ENCODE peak calls at places on chromosomes 1 and 21, in four cellular contexts. N, H, R and J are unnamed samples.

GRCh38 chr1:10188133-10188532 is 22.2 kb upstream of the KIF1B start:
- DNase-seq in R (no peak), N (no peak), H (no peak), J (no peak)

GRCh38 chr1:85342177-85342576 is 65.7 kb upstream of the BCL10 start:
- DNase-seq in N (no peak), R (no peak), H (no peak), J (no peak)

GRCh38 chr1:1069061-1069710 is 4.9 kb downstream of the RNF223 start:
- DNase-seq in R (peak; percentile 94), H (peak; percentile 55), N (peak; percentile 90), J (peak; percentile 95)

GRCh38 chr1:110207831-110208230 is 2.3 kb upstream of the KCNC4 start:
- DNase-seq in N (peak; percentile 90), H (peak; percentile 31), R (peak; percentile 75), J (peak; percentile 78)

GRCh38 chr1:248901578-248901977 is 4.5 kb upstream of the PGBD2 start:
- DNase-seq in R (no peak), H (no peak), N (no peak), J (no peak)

GRCh38 chr1:12636098-12636950 is 7.6 kb upstream of the AADACL4 start:
- DNase-seq in N (peak; percentile 40), H (no peak), R (no peak), J (no peak)

GRCh38 chr1:35031103-35031452 is 667 bp downstream of the ZMYM6 start:
- DNase-seq in N (peak; percentile 19), R (peak; percentile 60), H (peak; percentile 5), J (peak; percentile 33)

GRCh38 chr1:148263128-148263905 is 111.2 kb upstream of the NBPF11 start:
- DNase-seq in H (peak; percentile 66), N (peak; percentile 80), R (peak; percentile 34), J (peak; percentile 76)

GRCh38 chr1:27598902-27599528 is 4.9 kb downstream of the AHDC1 start:
- DNase-seq in N (no peak), R (peak; percentile 78), H (no peak), J (no peak)

GRCh38 chr21:41898998-41899397 is 19.9 kb upstream of the PRDM15 start:
- DNase-seq in H (no peak), R (no peak), N (no peak), J (no peak)

GRCh38 chr1:236018885-236019453 is 45.9 kb downstream of the NID1 start:
- DNase-seq in R (no peak), N (no peak), H (no peak), J (no peak)

GRCh38 chr21:33478858-33479678 is 706 bp downstream of the TMEM50B start:
- DNase-seq in H (peak; percentile 10), N (peak; percentile 69), R (peak; percentile 64), J (peak; percentile 40)

GRCh38 chr1:54404939-54405880 is 984 bp downstream of the SSBP3 start:
- DNase-seq in N (peak; percentile 44), R (peak; percentile 62), H (no peak), J (no peak)

GRCh38 chr1:33612877-33613487 is 140.5 kb downstream of the ZSCAN20 start:
- DNase-seq in H (peak; percentile 48), R (peak; percentile 77), N (peak; percentile 81), J (peak; percentile 90)

GRCh38 chr1:228415853-228416216 is 826 bp downstream of the TRIM17 start:
- DNase-seq in R (no peak), H (no peak), N (no peak), J (no peak)

GRCh38 chr1:23862640-23863039 is 5.5 kb downstream of the FUCA1 start:
- DNase-seq in R (peak; percentile 10), H (no peak), N (no peak), J (no peak)

GRCh38 chr1:23867953-23868847 is at the start of gene FUCA1:
- DNase-seq in N (peak; percentile 98), H (peak; percentile 89), R (peak; percentile 99), J (peak; percentile 97)

GRCh38 chr1:23864801-23865542 is 3.1 kb downstream of the FUCA1 start:
- DNase-seq in R (no peak), H (no peak), N (no peak), J (no peak)

GRCh38 chr1:23867542-23867952 is 543 bp downstream of the FUCA1 start:
- DNase-seq in H (no peak), N (no peak), R (peak; percentile 76), J (no peak)

GRCh38 chr1:23865543-23865930 is 2.6 kb downstream of the FUCA1 start:
- DNase-seq in H (no peak), N (no peak), R (no peak), J (no peak)
- TF ChIP-seq ELF4 in H (no peak), N (no peak), R (no peak), J (no peak)

GRCh38 chr1:180137767-180138166 is 16.9 kb upstream of the QSOX1 start:
- DNase-seq in R (no peak), H (no peak), N (no peak), J (no peak)
- TF ChIP-seq ELF4 in R (no peak), H (no peak), N (no peak), J (no peak)

GRCh38 chr1:2135425-2135824 is 59.1 kb downstream of the FAAP20 start:
- DNase-seq in R (no peak), H (peak; percentile 58), N (no peak), J (no peak)

GRCh38 chr1:2136386-2136821 is 58.2 kb downstream of the FAAP20 start:
- DNase-seq in N (no peak), H (no peak), R (no peak), J (no peak)

GRCh38 chr1:2137257-2138121 is 57.1 kb downstream of the FAAP20 start:
- DNase-seq in N (no peak), H (peak; percentile 49), R (no peak), J (no peak)

GRCh38 chr1:2135866-2136265 is 58.7 kb downstream of the FAAP20 start:
- DNase-seq in R (no peak), H (no peak), N (no peak), J (no peak)

DNA sequence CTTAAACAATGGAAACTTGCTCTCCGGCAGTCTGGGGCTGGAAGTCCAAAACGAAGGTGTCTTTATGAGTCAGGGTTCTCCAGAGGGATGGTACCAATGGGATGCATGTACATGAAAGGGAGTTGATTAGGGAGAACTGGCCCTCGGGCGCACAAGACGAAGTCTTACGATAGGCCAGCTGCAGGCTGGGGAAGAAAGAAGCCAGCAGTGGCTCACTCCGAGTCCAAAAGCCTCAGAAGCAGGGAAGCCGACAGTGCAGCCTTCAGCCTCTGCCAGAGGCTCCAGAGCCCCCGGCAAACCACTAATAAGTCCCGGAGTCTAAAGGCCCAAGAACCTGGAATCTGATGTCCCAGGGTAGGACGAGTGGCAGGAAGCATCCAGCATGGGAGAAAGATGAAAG is 57.7 kb downstream of the FAAP20 start:
- DNase-seq in H (no peak), R (no peak), N (no peak), J (no peak)
- TF ChIP-seq ELF4 in H (no peak), R (no peak), N (no peak), J (no peak)

GRCh38 chr21:46124926-46125845 is 27.3 kb downstream of the COL6A2 start:
- DNase-seq in R (no peak), H (no peak), N (peak; percentile 5), J (no peak)

GRCh38 chr21:46122758-46123683 is 25.1 kb downstream of the COL6A2 start:
- DNase-seq in N (no peak), H (no peak), R (no peak), J (no peak)

GRCh38 chr21:46125846-46126301 is 28.0 kb downstream of the COL6A2 start:
- DNase-seq in N (peak; percentile 5), H (no peak), R (no peak), J (no peak)

GRCh38 chr21:46122241-46122671 is 24.3 kb downstream of the COL6A2 start:
- DNase-seq in N (peak; percentile 3), R (no peak), H (no peak), J (no peak)

DNA sequence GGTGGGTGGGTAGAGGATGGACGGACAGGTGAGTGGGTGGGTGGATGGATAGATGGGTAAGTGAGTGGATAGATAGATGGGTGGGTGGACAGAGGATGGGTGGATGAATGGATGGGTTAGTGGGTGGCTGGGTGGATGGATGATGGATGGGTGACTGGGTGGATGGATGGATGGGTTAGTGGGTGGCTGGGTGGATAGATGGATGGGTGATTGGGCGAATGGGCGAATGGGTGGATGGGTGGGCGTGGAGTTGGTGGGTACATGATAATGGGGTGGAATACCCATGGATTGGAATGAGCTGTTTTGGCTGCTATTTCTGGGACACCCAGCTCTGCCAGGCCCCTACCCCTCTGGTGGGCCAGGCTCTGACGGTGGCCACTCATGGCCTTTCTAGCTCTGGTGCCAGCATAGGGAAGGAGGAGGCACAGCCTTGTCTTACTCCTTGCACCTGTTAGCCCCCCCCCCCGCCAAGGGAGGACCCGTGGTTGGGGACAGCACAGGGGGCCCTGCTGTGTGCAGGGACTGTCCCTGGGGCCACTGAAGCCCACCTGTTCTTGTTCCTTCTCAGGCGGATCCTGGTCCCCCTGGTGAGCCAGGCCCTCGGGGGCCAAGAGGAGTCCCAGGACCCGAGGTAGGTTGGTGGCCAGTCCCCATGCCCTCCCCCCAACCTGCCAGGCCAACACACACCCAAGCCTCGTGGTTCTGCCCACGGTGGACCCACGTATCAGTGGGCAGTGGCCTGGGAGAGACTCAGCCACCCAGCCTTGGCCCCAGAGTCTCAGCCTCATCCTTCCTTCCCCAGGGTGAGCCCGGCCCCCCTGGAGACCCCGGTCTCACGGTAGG is 26.4 kb downstream of the COL6A2 start:
- DNase-seq in H (no peak), N (peak; percentile 7), R (no peak), J (no peak)
- TF ChIP-seq ELF4 in H (no peak), N (no peak), R (no peak), J (no peak)

GRCh38 chr1:200035397-200035955 is 8.0 kb downstream of the NR5A2 start:
- DNase-seq in R (no peak), H (no peak), N (no peak), J (no peak)
- TF ChIP-seq ELF4 in R (no peak), H (no peak), N (no peak), J (no peak)

DNA sequence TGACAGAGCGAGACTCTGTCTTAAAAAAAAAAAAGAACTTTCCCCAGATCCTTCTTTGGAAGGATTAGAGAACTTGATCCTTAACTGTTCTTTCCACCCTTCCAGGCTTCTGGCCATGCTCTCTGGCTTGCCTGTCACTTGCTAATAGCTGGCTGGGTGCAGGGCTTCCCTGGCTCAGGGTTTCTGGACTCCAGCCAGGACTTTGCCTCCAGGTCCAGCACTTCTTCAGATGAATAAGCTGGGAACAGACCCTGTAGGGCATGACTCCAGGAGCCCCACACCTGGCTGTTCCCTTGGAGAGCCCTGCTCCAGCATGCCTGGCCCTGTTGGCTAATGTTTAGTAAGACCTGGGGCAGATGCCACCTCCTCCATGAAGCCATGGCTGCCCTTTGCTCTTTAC is 3.3 kb upstream of the NT5C1A start:
- DNase-seq in H (no peak), N (no peak), R (no peak), J (no peak)
- TF ChIP-seq ELF4 in H (no peak), N (no peak), R (no peak), J (no peak)